ENCODE peak calls at places on chromosomes 2 and 18, in five cellular contexts. One of them, this sample, is unnamed.

GRCh38 chr2:8517850-8518480 is 163.9 kb upstream of the ID2 start:
- DNase-seq in activated CD4-positive, alpha-beta T cell treated with anti-CD3 and anti-CD28 coated beads, Interleukin-2, amount 10 ng/mL, durations not matched to agents 7 days and 5 days: no peak
- DNase-seq in NCI-H510A treated with DMSO at 0.1 percent for 48 hours: peak; percentile 64
- DNase-seq in stimulated activated CD4-positive, alpha-beta T cell treated with anti-CD3 and anti-CD28 coated beads, Interleukin-12 subunit alpha, Interleukin-12 subunit beta, amount 100 ng/mL, for 4 hours: no peak
- DNase-seq in GM13976: no peak
- DNase-seq in this sample: no peak

GRCh38 chr2:75053484-75054112 is 95.2 kb downstream of the POLE4 start:
- DNase-seq in activated CD4-positive, alpha-beta T cell treated with anti-CD3 and anti-CD28 coated beads, Interleukin-2, amount 10 ng/mL, durations not matched to agents 7 days and 5 days: peak; percentile 19
- DNase-seq in stimulated activated CD4-positive, alpha-beta T cell treated with anti-CD3 and anti-CD28 coated beads, Interleukin-12 subunit alpha, Interleukin-12 subunit beta, amount 100 ng/mL, for 4 hours: no peak
- DNase-seq in NCI-H510A treated with DMSO at 0.1 percent for 48 hours: peak; percentile 86
- DNase-seq in GM13976: peak; percentile 58
- DNase-seq in this sample: no peak

GRCh38 chr2:61254536-61254935 is 92.5 kb downstream of the C2orf74 start:
- DNase-seq in GM13976: no peak
- DNase-seq in NCI-H510A treated with DMSO at 0.1 percent for 48 hours: no peak
- DNase-seq in stimulated activated CD4-positive, alpha-beta T cell treated with anti-CD3 and anti-CD28 coated beads, Interleukin-12 subunit alpha, Interleukin-12 subunit beta, amount 100 ng/mL, for 4 hours: no peak
- DNase-seq in activated CD4-positive, alpha-beta T cell treated with anti-CD3 and anti-CD28 coated beads, Interleukin-2, amount 10 ng/mL, durations not matched to agents 7 days and 5 days: no peak
- DNase-seq in this sample: no peak

GRCh38 chr18:48391863-48392262 is 17.3 kb downstream of the ZBTB7C start:
- DNase-seq in activated CD4-positive, alpha-beta T cell treated with anti-CD3 and anti-CD28 coated beads, Interleukin-2, amount 10 ng/mL, durations not matched to agents 7 days and 5 days: no peak
- DNase-seq in NCI-H510A treated with DMSO at 0.1 percent for 48 hours: no peak
- DNase-seq in stimulated activated CD4-positive, alpha-beta T cell treated with anti-CD3 and anti-CD28 coated beads, Interleukin-12 subunit alpha, Interleukin-12 subunit beta, amount 100 ng/mL, for 4 hours: no peak
- DNase-seq in GM13976: no peak
- DNase-seq in this sample: no peak

GRCh38 chr2:88082781-88083180 is 15.2 kb downstream of the SMYD1 start:
- DNase-seq in NCI-H510A treated with DMSO at 0.1 percent for 48 hours: no peak
- DNase-seq in GM13976: no peak
- DNase-seq in activated CD4-positive, alpha-beta T cell treated with anti-CD3 and anti-CD28 coated beads, Interleukin-2, amount 10 ng/mL, durations not matched to agents 7 days and 5 days: no peak
- DNase-seq in stimulated activated CD4-positive, alpha-beta T cell treated with anti-CD3 and anti-CD28 coated beads, Interleukin-12 subunit alpha, Interleukin-12 subunit beta, amount 100 ng/mL, for 4 hours: no peak
- DNase-seq in this sample: no peak

GRCh38 chr2:238523158-238524110 is 96.7 kb downstream of the ASB1 start:
- DNase-seq in GM13976: no peak
- DNase-seq in stimulated activated CD4-positive, alpha-beta T cell treated with anti-CD3 and anti-CD28 coated beads, Interleukin-12 subunit alpha, Interleukin-12 subunit beta, amount 100 ng/mL, for 4 hours: no peak
- DNase-seq in NCI-H510A treated with DMSO at 0.1 percent for 48 hours: peak; percentile 7
- DNase-seq in activated CD4-positive, alpha-beta T cell treated with anti-CD3 and anti-CD28 coated beads, Interleukin-2, amount 10 ng/mL, durations not matched to agents 7 days and 5 days: no peak
- DNase-seq in this sample: no peak

GRCh38 chr2:240404174-240404852 is 31.1 kb upstream of the GPC1 start:
- DNase-seq in NCI-H510A treated with DMSO at 0.1 percent for 48 hours: no peak
- DNase-seq in activated CD4-positive, alpha-beta T cell treated with anti-CD3 and anti-CD28 coated beads, Interleukin-2, amount 10 ng/mL, durations not matched to agents 7 days and 5 days: no peak
- DNase-seq in stimulated activated CD4-positive, alpha-beta T cell treated with anti-CD3 and anti-CD28 coated beads, Interleukin-12 subunit alpha, Interleukin-12 subunit beta, amount 100 ng/mL, for 4 hours: no peak
- DNase-seq in GM13976: no peak
- DNase-seq in this sample: no peak

GRCh38 chr2:205731521-205731965 is 49.2 kb downstream of the NRP2 start:
- DNase-seq in stimulated activated CD4-positive, alpha-beta T cell treated with anti-CD3 and anti-CD28 coated beads, Interleukin-12 subunit alpha, Interleukin-12 subunit beta, amount 100 ng/mL, for 4 hours: no peak
- DNase-seq in GM13976: peak; percentile 41
- DNase-seq in activated CD4-positive, alpha-beta T cell treated with anti-CD3 and anti-CD28 coated beads, Interleukin-2, amount 10 ng/mL, durations not matched to agents 7 days and 5 days: no peak
- DNase-seq in NCI-H510A treated with DMSO at 0.1 percent for 48 hours: no peak
- DNase-seq in this sample: no peak

GRCh38 chr2:96907405-96908041 is 37.6 kb upstream of the SEMA4C start:
- DNase-seq in GM13976: no peak
- DNase-seq in activated CD4-positive, alpha-beta T cell treated with anti-CD3 and anti-CD28 coated beads, Interleukin-2, amount 10 ng/mL, durations not matched to agents 7 days and 5 days: no peak
- DNase-seq in NCI-H510A treated with DMSO at 0.1 percent for 48 hours: no peak
- DNase-seq in stimulated activated CD4-positive, alpha-beta T cell treated with anti-CD3 and anti-CD28 coated beads, Interleukin-12 subunit alpha, Interleukin-12 subunit beta, amount 100 ng/mL, for 4 hours: no peak
- DNase-seq in this sample: no peak

GRCh38 chr2:158815166-158815565 is 20.0 kb downstream of the DAPL1 start:
- DNase-seq in stimulated activated CD4-positive, alpha-beta T cell treated with anti-CD3 and anti-CD28 coated beads, Interleukin-12 subunit alpha, Interleukin-12 subunit beta, amount 100 ng/mL, for 4 hours: no peak
- DNase-seq in activated CD4-positive, alpha-beta T cell treated with anti-CD3 and anti-CD28 coated beads, Interleukin-2, amount 10 ng/mL, durations not matched to agents 7 days and 5 days: no peak
- DNase-seq in NCI-H510A treated with DMSO at 0.1 percent for 48 hours: no peak
- DNase-seq in GM13976: no peak
- DNase-seq in this sample: no peak

GRCh38 chr2:24262571-24262970 is 87.7 kb downstream of the FAM228A start:
- DNase-seq in NCI-H510A treated with DMSO at 0.1 percent for 48 hours: no peak
- DNase-seq in stimulated activated CD4-positive, alpha-beta T cell treated with anti-CD3 and anti-CD28 coated beads, Interleukin-12 subunit alpha, Interleukin-12 subunit beta, amount 100 ng/mL, for 4 hours: no peak
- DNase-seq in activated CD4-positive, alpha-beta T cell treated with anti-CD3 and anti-CD28 coated beads, Interleukin-2, amount 10 ng/mL, durations not matched to agents 7 days and 5 days: no peak
- DNase-seq in GM13976: no peak
- DNase-seq in this sample: no peak

GRCh38 chr2:99389946-99390345 is 52.8 kb downstream of the EIF5B start:
- DNase-seq in stimulated activated CD4-positive, alpha-beta T cell treated with anti-CD3 and anti-CD28 coated beads, Interleukin-12 subunit alpha, Interleukin-12 subunit beta, amount 100 ng/mL, for 4 hours: no peak
- DNase-seq in GM13976: no peak
- DNase-seq in NCI-H510A treated with DMSO at 0.1 percent for 48 hours: no peak
- DNase-seq in activated CD4-positive, alpha-beta T cell treated with anti-CD3 and anti-CD28 coated beads, Interleukin-2, amount 10 ng/mL, durations not matched to agents 7 days and 5 days: no peak
- DNase-seq in this sample: no peak

GRCh38 chr18:76610933-76611749 is 116.1 kb upstream of the ZNF516 start:
- DNase-seq in NCI-H510A treated with DMSO at 0.1 percent for 48 hours: no peak
- DNase-seq in stimulated activated CD4-positive, alpha-beta T cell treated with anti-CD3 and anti-CD28 coated beads, Interleukin-12 subunit alpha, Interleukin-12 subunit beta, amount 100 ng/mL, for 4 hours: no peak
- DNase-seq in activated CD4-positive, alpha-beta T cell treated with anti-CD3 and anti-CD28 coated beads, Interleukin-2, amount 10 ng/mL, durations not matched to agents 7 days and 5 days: no peak
- DNase-seq in GM13976: no peak
- DNase-seq in this sample: no peak

GRCh38 chr18:31049189-31049588 is 6.6 kb upstream of the DSC3 start:
- DNase-seq in GM13976: no peak
- DNase-seq in NCI-H510A treated with DMSO at 0.1 percent for 48 hours: peak; percentile 99
- DNase-seq in activated CD4-positive, alpha-beta T cell treated with anti-CD3 and anti-CD28 coated beads, Interleukin-2, amount 10 ng/mL, durations not matched to agents 7 days and 5 days: no peak
- DNase-seq in stimulated activated CD4-positive, alpha-beta T cell treated with anti-CD3 and anti-CD28 coated beads, Interleukin-12 subunit alpha, Interleukin-12 subunit beta, amount 100 ng/mL, for 4 hours: no peak
- DNase-seq in this sample: no peak

GRCh38 chr2:96146881-96147592 is 1.8 kb upstream of the DUSP2 start:
- DNase-seq in NCI-H510A treated with DMSO at 0.1 percent for 48 hours: no peak
- DNase-seq in GM13976: no peak
- DNase-seq in activated CD4-positive, alpha-beta T cell treated with anti-CD3 and anti-CD28 coated beads, Interleukin-2, amount 10 ng/mL, durations not matched to agents 7 days and 5 days: no peak
- DNase-seq in stimulated activated CD4-positive, alpha-beta T cell treated with anti-CD3 and anti-CD28 coated beads, Interleukin-12 subunit alpha, Interleukin-12 subunit beta, amount 100 ng/mL, for 4 hours: no peak
- DNase-seq in this sample: no peak

GRCh38 chr2:237453671-237454070 is 33.4 kb upstream of the MLPH start:
- DNase-seq in stimulated activated CD4-positive, alpha-beta T cell treated with anti-CD3 and anti-CD28 coated beads, Interleukin-12 subunit alpha, Interleukin-12 subunit beta, amount 100 ng/mL, for 4 hours: no peak
- DNase-seq in NCI-H510A treated with DMSO at 0.1 percent for 48 hours: no peak
- DNase-seq in GM13976: no peak
- DNase-seq in activated CD4-positive, alpha-beta T cell treated with anti-CD3 and anti-CD28 coated beads, Interleukin-2, amount 10 ng/mL, durations not matched to agents 7 days and 5 days: no peak
- DNase-seq in this sample: no peak

GRCh38 chr2:64478502-64479230 is 24.7 kb downstream of the LGALSL start:
- DNase-seq in activated CD4-positive, alpha-beta T cell treated with anti-CD3 and anti-CD28 coated beads, Interleukin-2, amount 10 ng/mL, durations not matched to agents 7 days and 5 days: peak; percentile 61
- DNase-seq in GM13976: no peak
- DNase-seq in NCI-H510A treated with DMSO at 0.1 percent for 48 hours: no peak
- DNase-seq in stimulated activated CD4-positive, alpha-beta T cell treated with anti-CD3 and anti-CD28 coated beads, Interleukin-12 subunit alpha, Interleukin-12 subunit beta, amount 100 ng/mL, for 4 hours: no peak
- DNase-seq in this sample: no peak

GRCh38 chr2:61144697-61145268 is 17.2 kb upstream of the C2orf74 start:
- DNase-seq in activated CD4-positive, alpha-beta T cell treated with anti-CD3 and anti-CD28 coated beads, Interleukin-2, amount 10 ng/mL, durations not matched to agents 7 days and 5 days: peak; percentile 96
- DNase-seq in NCI-H510A treated with DMSO at 0.1 percent for 48 hours: peak; percentile 99
- DNase-seq in GM13976: peak; percentile 96
- DNase-seq in stimulated activated CD4-positive, alpha-beta T cell treated with anti-CD3 and anti-CD28 coated beads, Interleukin-12 subunit alpha, Interleukin-12 subunit beta, amount 100 ng/mL, for 4 hours: peak; percentile 91
- DNase-seq in this sample: peak; percentile 84

GRCh38 chr18:62437520-62438329 is 85.1 kb upstream of the ZCCHC2 start:
- DNase-seq in stimulated activated CD4-positive, alpha-beta T cell treated with anti-CD3 and anti-CD28 coated beads, Interleukin-12 subunit alpha, Interleukin-12 subunit beta, amount 100 ng/mL, for 4 hours: no peak
- DNase-seq in NCI-H510A treated with DMSO at 0.1 percent for 48 hours: no peak
- DNase-seq in GM13976: no peak
- DNase-seq in activated CD4-positive, alpha-beta T cell treated with anti-CD3 and anti-CD28 coated beads, Interleukin-2, amount 10 ng/mL, durations not matched to agents 7 days and 5 days: no peak
- DNase-seq in this sample: no peak

GRCh38 chr2:225660262-225661091 is 261.0 kb downstream of the NYAP2 start:
- DNase-seq in NCI-H510A treated with DMSO at 0.1 percent for 48 hours: peak; percentile 81
- DNase-seq in activated CD4-positive, alpha-beta T cell treated with anti-CD3 and anti-CD28 coated beads, Interleukin-2, amount 10 ng/mL, durations not matched to agents 7 days and 5 days: peak; percentile 83
- DNase-seq in stimulated activated CD4-positive, alpha-beta T cell treated with anti-CD3 and anti-CD28 coated beads, Interleukin-12 subunit alpha, Interleukin-12 subunit beta, amount 100 ng/mL, for 4 hours: peak; percentile 78
- DNase-seq in GM13976: peak; percentile 63
- DNase-seq in this sample: peak; percentile 14

GRCh38 chr18:49564435-49564834 is 2.6 kb downstream of the LIPG start:
- DNase-seq in activated CD4-positive, alpha-beta T cell treated with anti-CD3 and anti-CD28 coated beads, Interleukin-2, amount 10 ng/mL, durations not matched to agents 7 days and 5 days: no peak
- DNase-seq in stimulated activated CD4-positive, alpha-beta T cell treated with anti-CD3 and anti-CD28 coated beads, Interleukin-12 subunit alpha, Interleukin-12 subunit beta, amount 100 ng/mL, for 4 hours: no peak
- DNase-seq in NCI-H510A treated with DMSO at 0.1 percent for 48 hours: no peak
- DNase-seq in GM13976: no peak
- DNase-seq in this sample: no peak

GRCh38 chr2:38750011-38750792 is 959 bp downstream of the SRSF7 start:
- DNase-seq in NCI-H510A treated with DMSO at 0.1 percent for 48 hours: no peak
- DNase-seq in stimulated activated CD4-positive, alpha-beta T cell treated with anti-CD3 and anti-CD28 coated beads, Interleukin-12 subunit alpha, Interleukin-12 subunit beta, amount 100 ng/mL, for 4 hours: peak; percentile 51
- DNase-seq in GM13976: peak; percentile 68
- DNase-seq in activated CD4-positive, alpha-beta T cell treated with anti-CD3 and anti-CD28 coated beads, Interleukin-2, amount 10 ng/mL, durations not matched to agents 7 days and 5 days: peak; percentile 52
- DNase-seq in this sample: peak; percentile 24

GRCh38 chr2:213007290-213007838 is 144.0 kb downstream of the IKZF2 start:
- DNase-seq in activated CD4-positive, alpha-beta T cell treated with anti-CD3 and anti-CD28 coated beads, Interleukin-2, amount 10 ng/mL, durations not matched to agents 7 days and 5 days: no peak
- DNase-seq in GM13976: no peak
- DNase-seq in stimulated activated CD4-positive, alpha-beta T cell treated with anti-CD3 and anti-CD28 coated beads, Interleukin-12 subunit alpha, Interleukin-12 subunit beta, amount 100 ng/mL, for 4 hours: no peak
- DNase-seq in NCI-H510A treated with DMSO at 0.1 percent for 48 hours: no peak
- DNase-seq in this sample: no peak

GRCh38 chr18:75625966-75626365 is 198.5 kb upstream of the SMIM21 start:
- DNase-seq in stimulated activated CD4-positive, alpha-beta T cell treated with anti-CD3 and anti-CD28 coated beads, Interleukin-12 subunit alpha, Interleukin-12 subunit beta, amount 100 ng/mL, for 4 hours: no peak
- DNase-seq in activated CD4-positive, alpha-beta T cell treated with anti-CD3 and anti-CD28 coated beads, Interleukin-2, amount 10 ng/mL, durations not matched to agents 7 days and 5 days: no peak
- DNase-seq in GM13976: no peak
- DNase-seq in NCI-H510A treated with DMSO at 0.1 percent for 48 hours: no peak
- DNase-seq in this sample: no peak

GRCh38 chr2:226652388-226652787 is 147.2 kb downstream of the IRS1 start:
- DNase-seq in GM13976: no peak
- DNase-seq in activated CD4-positive, alpha-beta T cell treated with anti-CD3 and anti-CD28 coated beads, Interleukin-2, amount 10 ng/mL, durations not matched to agents 7 days and 5 days: no peak
- DNase-seq in NCI-H510A treated with DMSO at 0.1 percent for 48 hours: no peak
- DNase-seq in stimulated activated CD4-positive, alpha-beta T cell treated with anti-CD3 and anti-CD28 coated beads, Interleukin-12 subunit alpha, Interleukin-12 subunit beta, amount 100 ng/mL, for 4 hours: no peak
- DNase-seq in this sample: no peak

GRCh38 chr2:119574108-119574815 is 30.0 kb downstream of the CFAP221 start:
- DNase-seq in NCI-H510A treated with DMSO at 0.1 percent for 48 hours: no peak
- DNase-seq in GM13976: peak; percentile 39
- DNase-seq in stimulated activated CD4-positive, alpha-beta T cell treated with anti-CD3 and anti-CD28 coated beads, Interleukin-12 subunit alpha, Interleukin-12 subunit beta, amount 100 ng/mL, for 4 hours: no peak
- DNase-seq in activated CD4-positive, alpha-beta T cell treated with anti-CD3 and anti-CD28 coated beads, Interleukin-2, amount 10 ng/mL, durations not matched to agents 7 days and 5 days: no peak
- DNase-seq in this sample: no peak

GRCh38 chr2:235270951-235271350 is 222.9 kb upstream of the AGAP1 start:
- DNase-seq in stimulated activated CD4-positive, alpha-beta T cell treated with anti-CD3 and anti-CD28 coated beads, Interleukin-12 subunit alpha, Interleukin-12 subunit beta, amount 100 ng/mL, for 4 hours: peak; percentile 7
- DNase-seq in GM13976: peak; percentile 44
- DNase-seq in activated CD4-positive, alpha-beta T cell treated with anti-CD3 and anti-CD28 coated beads, Interleukin-2, amount 10 ng/mL, durations not matched to agents 7 days and 5 days: peak; percentile 34
- DNase-seq in NCI-H510A treated with DMSO at 0.1 percent for 48 hours: no peak
- DNase-seq in this sample: peak; percentile 18

GRCh38 chr2:241902357-241902991 is 32.9 kb downstream of the RTP5 start:
- DNase-seq in stimulated activated CD4-positive, alpha-beta T cell treated with anti-CD3 and anti-CD28 coated beads, Interleukin-12 subunit alpha, Interleukin-12 subunit beta, amount 100 ng/mL, for 4 hours: no peak
- DNase-seq in GM13976: no peak
- DNase-seq in activated CD4-positive, alpha-beta T cell treated with anti-CD3 and anti-CD28 coated beads, Interleukin-2, amount 10 ng/mL, durations not matched to agents 7 days and 5 days: no peak
- DNase-seq in NCI-H510A treated with DMSO at 0.1 percent for 48 hours: no peak
- DNase-seq in this sample: no peak

GRCh38 chr2:101540518-101540917 is 65.6 kb upstream of the RFX8 start:
- DNase-seq in GM13976: no peak
- DNase-seq in stimulated activated CD4-positive, alpha-beta T cell treated with anti-CD3 and anti-CD28 coated beads, Interleukin-12 subunit alpha, Interleukin-12 subunit beta, amount 100 ng/mL, for 4 hours: no peak
- DNase-seq in NCI-H510A treated with DMSO at 0.1 percent for 48 hours: no peak
- DNase-seq in activated CD4-positive, alpha-beta T cell treated with anti-CD3 and anti-CD28 coated beads, Interleukin-2, amount 10 ng/mL, durations not matched to agents 7 days and 5 days: no peak
- DNase-seq in this sample: no peak

GRCh38 chr2:191701696-191702095 is 23.8 kb downstream of the NABP1 start:
- DNase-seq in activated CD4-positive, alpha-beta T cell treated with anti-CD3 and anti-CD28 coated beads, Interleukin-2, amount 10 ng/mL, durations not matched to agents 7 days and 5 days: no peak
- DNase-seq in GM13976: no peak
- DNase-seq in NCI-H510A treated with DMSO at 0.1 percent for 48 hours: peak; percentile 84
- DNase-seq in stimulated activated CD4-positive, alpha-beta T cell treated with anti-CD3 and anti-CD28 coated beads, Interleukin-12 subunit alpha, Interleukin-12 subunit beta, amount 100 ng/mL, for 4 hours: no peak
- DNase-seq in this sample: no peak

GRCh38 chr18:369224-370010 is 101.6 kb upstream of the THOC1 start:
- DNase-seq in GM13976: no peak
- DNase-seq in stimulated activated CD4-positive, alpha-beta T cell treated with anti-CD3 and anti-CD28 coated beads, Interleukin-12 subunit alpha, Interleukin-12 subunit beta, amount 100 ng/mL, for 4 hours: no peak
- DNase-seq in NCI-H510A treated with DMSO at 0.1 percent for 48 hours: no peak
- DNase-seq in activated CD4-positive, alpha-beta T cell treated with anti-CD3 and anti-CD28 coated beads, Interleukin-2, amount 10 ng/mL, durations not matched to agents 7 days and 5 days: no peak
- DNase-seq in this sample: no peak

GRCh38 chr2:218964041-218964771 is 4.7 kb downstream of the CDK5R2 start:
- DNase-seq in GM13976: no peak
- DNase-seq in stimulated activated CD4-positive, alpha-beta T cell treated with anti-CD3 and anti-CD28 coated beads, Interleukin-12 subunit alpha, Interleukin-12 subunit beta, amount 100 ng/mL, for 4 hours: no peak
- DNase-seq in NCI-H510A treated with DMSO at 0.1 percent for 48 hours: peak; percentile 65
- DNase-seq in activated CD4-positive, alpha-beta T cell treated with anti-CD3 and anti-CD28 coated beads, Interleukin-2, amount 10 ng/mL, durations not matched to agents 7 days and 5 days: no peak
- DNase-seq in this sample: no peak

This sample was measured in GM12891.